ENCODE peak calls at places on chromosome 9, in nine cellular contexts. X is hepatocyte; O is CD8-positive, alpha-beta memory T cell; V is tibial artery; Y is GM23248; H is HCT116; N is HepG2; Q is pancreas; A is PC-3. S is an unnamed sample. For H3K9me3 and H3K27me3, the result is how much of the 10 kb centered on the place peaks cover.

GRCh38 chr9:129352157-129352870 is 174.3 kb upstream of the IER5L start:
- DNase-seq in Q (peak), N (no peak), A (no peak), O (no peak), V (no peak), Y (no peak), X (no peak), H (no peak), S (peak)

GRCh38 chr9:89319015-89319905 is 960 bp downstream of the SECISBP2 start:
- DNase-seq in X (no peak), Q (no peak), V (no peak), N (no peak), A (no peak), H (no peak), O (no peak), Y (peak), S (no peak)

GRCh38 chr9:87494970-87495471 is 2.6 kb upstream of the DAPK1 start:
- DNase-seq in Q (no peak), O (no peak), X (no peak), Y (no peak), V (no peak), H (no peak), A (no peak), N (no peak), S (no peak)

GRCh38 chr9:32956606-32957005 is 44.8 kb downstream of the APTX start:
- DNase-seq in A (no peak), Y (no peak), X (no peak), N (no peak), O (no peak), Q (no peak), V (no peak), H (no peak), S (no peak)

GRCh38 chr9:13529321-13530104 is 250.0 kb upstream of the MPDZ start:
- DNase-seq in Q (peak), H (no peak), O (no peak), N (no peak), Y (no peak), V (no peak), X (peak), A (no peak), S (peak)

GRCh38 chr9:101536938-101537337 is 3.3 kb downstream of the RNF20 start:
- DNase-seq in O (no peak), X (peak), Y (peak), V (no peak), N (peak), H (no peak), A (peak), Q (no peak), S (peak)

GRCh38 chr9:99319048-99319447 is 97.0 kb downstream of the SEC61B start:
- DNase-seq in Q (no peak), A (no peak), Y (no peak), X (no peak), N (no peak), H (no peak), O (no peak), V (no peak), S (no peak)

GRCh38 chr9:94081435-94081834 is 2.8 kb upstream of the PTPDC1 start:
- DNase-seq in H (no peak), Q (no peak), A (no peak), N (no peak), X (no peak), O (no peak), Y (no peak), V (no peak), S (no peak)

GRCh38 chr9:131709741-131710499 is 30.0 kb downstream of the RAPGEF1 start:
- DNase-seq in N (no peak), Y (peak), H (no peak), V (no peak), O (peak), A (no peak), X (no peak), Q (no peak), S (no peak)

GRCh38 chr9:34332370-34332964 is 3.1 kb downstream of the NUDT2 start:
- DNase-seq in A (peak), N (peak), Y (peak), Q (no peak), H (peak), X (peak), O (no peak), V (no peak), S (peak)

GRCh38 chr9:93133641-93134017 is 422 bp downstream of the NINJ1 start:
- DNase-seq in V (peak), H (no peak), Q (peak), X (peak), Y (peak), N (peak), A (peak), O (peak), S (peak)

GRCh38 chr9:120098584-120098983 is 481.4 kb downstream of the CDK5RAP2 start:
- DNase-seq in H (no peak), N (no peak), V (no peak), A (no peak), X (no peak), Y (no peak), O (no peak), Q (no peak), S (no peak)

GRCh38 chr9:13915591-13916301 is 398.2 kb downstream of the NFIB start:
- DNase-seq in N (no peak), V (no peak), X (peak), Q (no peak), Y (peak), O (no peak), A (peak), H (no peak), S (no peak)

GRCh38 chr9:81517954-81518353 is 171.4 kb downstream of the TLE1 start:
- DNase-seq in A (no peak), V (no peak), Q (no peak), X (no peak), N (no peak), Y (no peak), O (no peak), H (no peak), S (no peak)

GRCh38 chr9:105150991-105151685 is 93.3 kb upstream of the SLC44A1 start:
- DNase-seq in A (peak), H (no peak), N (no peak), Q (no peak), X (no peak), V (no peak), Y (peak), O (no peak), S (no peak)

GRCh38 chr9:37555786-37556185 is 20.4 kb downstream of the FBXO10 start:
- DNase-seq in A (no peak), O (no peak), Q (no peak), V (no peak), H (no peak), X (no peak), Y (peak), N (no peak), S (no peak)

GRCh38 chr9:123081824-123082223 is 48.4 kb downstream of the GPR21 start:
- DNase-seq in Y (peak), V (no peak), N (peak), Q (no peak), O (no peak), H (peak), A (peak), X (no peak), S (peak)

GRCh38 chr9:79129865-79130480 is 441.8 kb upstream of the TLE4 start:
- DNase-seq in H (peak), A (peak), X (peak), O (no peak), V (no peak), N (peak), Y (peak), Q (peak), S (peak)

GRCh38 chr9:8622871-8623270 is 823.3 kb upstream of the DMAC1 start:
- DNase-seq in Y (no peak), Q (no peak), X (no peak), V (no peak), H (no peak), N (no peak), A (no peak), O (no peak), S (no peak)

GRCh38 chr9:840343-840742 is 1.2 kb upstream of the DMRT1 start:
- DNase-seq in Y (no peak), N (no peak), X (no peak), V (no peak), A (no peak), Q (no peak), O (no peak), H (no peak), S (no peak)

GRCh38 chr9:13841801-13842462 is 472.0 kb downstream of the NFIB start:
- DNase-seq in Y (no peak), V (no peak), O (no peak), X (peak), A (peak), Q (no peak), N (no peak), H (no peak), S (no peak)

GRCh38 chr9:20394928-20395327 is 227.4 kb downstream of the MLLT3 start:
- DNase-seq in H (no peak), V (no peak), N (no peak), Y (no peak), A (no peak), O (no peak), X (no peak), Q (no peak), S (no peak)

GRCh38 chr9:38343037-38343436 is 49.5 kb upstream of the ALDH1B1 start:
- DNase-seq in Q (no peak), X (no peak), N (no peak), Y (no peak), A (no peak), H (no peak), O (no peak), V (no peak), S (no peak)

GRCh38 chr9:30982301-30982700 is 1402.1 kb upstream of the ACO1 start:
- DNase-seq in Y (no peak), H (no peak), A (no peak), Q (no peak), N (no peak), O (no peak), V (no peak), X (no peak), S (no peak)

GRCh38 chr9:122256206-122256605 is 8.4 kb downstream of the RBM18 start:
- DNase-seq in V (no peak), Q (no peak), A (no peak), O (no peak), H (no peak), Y (no peak), N (no peak), X (no peak), S (peak)

GRCh38 chr9:124894741-124895170 is 32.8 kb downstream of the ARPC5L start:
- DNase-seq in A (peak), O (peak), H (peak), V (no peak), Q (no peak), Y (peak), X (peak), N (peak), S (no peak)

GRCh38 chr9:99030082-99030481 is 74.8 kb upstream of the TGFBR1 start:
- DNase-seq in Q (no peak), H (no peak), V (no peak), N (no peak), A (no peak), O (no peak), Y (peak), X (peak), S (no peak)

GRCh38 chr9:109304350-109304749 is 16.5 kb downstream of the EPB41L4B start:
- DNase-seq in O (no peak), Y (no peak), Q (no peak), H (no peak), N (peak), A (no peak), V (no peak), X (no peak), S (no peak)

GRCh38 chr9:72812622-72813111 is 140.2 kb downstream of the ALDH1A1 start:
- DNase-seq in X (no peak), N (no peak), O (no peak), A (no peak), Q (no peak), H (no peak), V (no peak), Y (no peak), S (no peak)

DNA sequence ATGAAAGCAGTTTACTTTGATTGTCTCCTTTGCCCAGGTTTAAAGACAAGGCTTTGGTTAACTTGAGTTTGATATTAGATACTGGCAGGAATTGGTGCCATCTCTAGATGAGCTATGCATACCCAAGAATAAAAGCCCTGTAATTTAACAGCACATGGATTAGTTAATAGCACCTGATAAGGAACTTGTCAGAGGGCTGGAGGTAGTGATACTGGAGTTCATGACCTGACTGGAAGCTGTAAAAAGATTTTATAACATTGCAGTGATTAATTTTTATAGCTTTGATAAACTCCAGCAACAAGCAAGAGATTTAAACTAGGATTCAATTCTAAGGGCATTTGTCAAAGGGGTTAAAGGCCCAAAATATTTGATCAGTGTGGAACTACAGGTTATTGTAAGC is 34.9 kb upstream of the SYK start:
- DNase-seq in Y (no peak), X (no peak), H (no peak), N (no peak), Q (no peak), O (no peak), V (no peak), A (no peak), S (no peak)
- H3K9me3 ChIP-seq in Y (under half), X (under half), H (under half), N (under half), Q (under half), O (under half), V (under half), A (under half), S (under half)

GRCh38 chr9:137276757-137277328 is 683 bp upstream of the TOR4A start:
- DNase-seq in N (peak), Y (peak), H (no peak), O (no peak), A (peak), Q (peak), X (peak), V (peak), S (peak)
- H3K4me3 ChIP-seq in N (peak), Y (peak), H (peak), O (no peak), A (peak), Q (peak), X (no peak), V (peak), S (no peak)

DNA sequence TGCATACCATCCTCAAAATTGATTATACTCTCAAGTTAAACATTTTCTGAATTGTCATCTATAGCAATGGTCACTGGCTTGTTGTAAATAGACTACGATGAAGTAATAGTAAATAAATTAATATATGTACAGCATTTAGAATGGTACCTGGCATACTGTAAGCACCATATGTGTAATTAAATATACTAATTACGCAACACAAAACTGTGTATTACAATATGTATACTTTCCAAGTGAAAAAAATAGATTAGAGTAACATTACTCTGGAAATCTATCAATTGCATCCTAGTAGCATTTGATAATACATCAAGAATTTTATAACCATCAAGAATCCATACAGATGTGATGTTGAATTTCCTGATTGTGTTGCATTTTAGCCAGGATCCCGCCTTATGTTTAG is 17.2 kb upstream of the ROR2 start:
- DNase-seq in A (no peak), N (no peak), O (no peak), H (no peak), V (no peak), Y (no peak), Q (no peak), X (no peak), S (no peak)
- H3K27me3 ChIP-seq in A (half or more), N (under half), O (under half), H (under half), V (under half), Y (under half), Q (under half), X (under half), S (under half)

GRCh38 chr9:61668846-61669245 is 479.0 kb downstream of the SPATA31A7 start:
- DNase-seq in H (no peak), O (no peak), N (no peak), X (no peak), V (no peak), Q (peak), A (no peak), Y (no peak), S (no peak)

GRCh38 chr9:61666310-61666709 is 476.5 kb downstream of the SPATA31A7 start:
- DNase-seq in N (no peak), A (no peak), H (no peak), X (no peak), Y (no peak), Q (no peak), O (no peak), V (no peak), S (no peak)

GRCh38 chr9:61669352-61669751 is 479.5 kb downstream of the SPATA31A7 start:
- DNase-seq in Y (no peak), Q (peak), V (no peak), A (no peak), X (no peak), H (no peak), O (no peak), N (no peak), S (no peak)

GRCh38 chr9:61666849-61667371 is 477.1 kb downstream of the SPATA31A7 start:
- DNase-seq in Y (no peak), H (no peak), O (no peak), A (no peak), Q (no peak), N (no peak), V (no peak), X (no peak), S (no peak)

GRCh38 chr9:61667559-61668121 is 477.8 kb downstream of the SPATA31A7 start:
- DNase-seq in O (no peak), H (no peak), X (no peak), Q (no peak), A (no peak), N (no peak), V (no peak), Y (no peak), S (no peak)
- H3K9me3 ChIP-seq in O (under half), H (under half), X (under half), Q (under half), A (under half), N (under half), V (under half), Y (under half), S (under half)

GRCh38 chr9:126988857-126989256 is 74.3 kb downstream of the RALGPS1 start:
- DNase-seq in Y (no peak), O (no peak), X (no peak), Q (no peak), N (no peak), H (no peak), A (no peak), V (no peak), S (no peak)

GRCh38 chr9:126986506-126986951 is 71.9 kb downstream of the RALGPS1 start:
- DNase-seq in N (peak), A (peak), Q (no peak), X (peak), O (peak), Y (peak), H (peak), V (no peak), S (no peak)

GRCh38 chr9:126989847-126990821 is 75.6 kb downstream of the RALGPS1 start:
- DNase-seq in H (no peak), X (no peak), A (no peak), Y (no peak), O (no peak), V (peak), N (no peak), Q (no peak), S (no peak)

GRCh38 chr9:126992427-126992826 is 77.8 kb downstream of the RALGPS1 start:
- DNase-seq in Q (no peak), X (no peak), N (no peak), O (no peak), Y (no peak), H (no peak), A (no peak), V (no peak), S (no peak)

DNA sequence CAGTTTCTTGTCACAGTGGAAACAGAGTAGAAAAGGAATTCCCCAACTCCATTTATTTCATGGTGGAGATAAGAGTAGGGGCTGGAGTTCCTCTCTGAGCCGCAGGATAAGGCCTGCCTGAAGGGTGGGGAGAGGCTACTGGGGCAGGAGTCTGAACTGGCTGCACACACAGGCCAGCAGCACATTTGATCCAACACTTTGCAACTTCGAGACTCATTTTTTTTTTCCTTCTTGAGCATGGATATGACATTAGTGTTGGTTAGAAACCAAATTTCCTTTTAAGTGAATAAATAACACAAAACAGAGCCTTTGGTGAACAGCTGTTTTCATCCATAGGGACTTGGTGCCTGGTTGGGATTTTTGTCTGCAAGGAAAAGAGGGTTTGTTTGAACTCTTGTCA is 76.6 kb downstream of the RALGPS1 start:
- DNase-seq in A (no peak), H (no peak), O (no peak), V (no peak), Y (no peak), N (no peak), Q (no peak), X (no peak), S (no peak)
- H3K4me3 ChIP-seq in A (no peak), H (no peak), O (no peak), V (no peak), Y (no peak), N (no peak), Q (no peak), X (no peak), S (no peak)

GRCh38 chr9:68794898-68795297 is 89.9 kb downstream of the PIP5K1B start:
- DNase-seq in X (peak), N (no peak), Q (no peak), H (no peak), V (no peak), O (no peak), A (no peak), Y (no peak), S (no peak)

GRCh38 chr9:68797116-68797515 is 92.1 kb downstream of the PIP5K1B start:
- DNase-seq in Q (no peak), O (no peak), Y (no peak), X (no peak), N (no peak), A (no peak), H (no peak), V (no peak), S (no peak)

GRCh38 chr9:68798408-68798807 is 93.4 kb downstream of the PIP5K1B start:
- DNase-seq in X (no peak), V (no peak), A (no peak), O (no peak), H (no peak), Q (no peak), Y (no peak), N (no peak), S (no peak)

GRCh38 chr9:68793605-68794343 is 88.7 kb downstream of the PIP5K1B start:
- DNase-seq in X (no peak), Q (no peak), N (no peak), Y (no peak), H (no peak), O (no peak), A (peak), V (no peak), S (no peak)

DNA sequence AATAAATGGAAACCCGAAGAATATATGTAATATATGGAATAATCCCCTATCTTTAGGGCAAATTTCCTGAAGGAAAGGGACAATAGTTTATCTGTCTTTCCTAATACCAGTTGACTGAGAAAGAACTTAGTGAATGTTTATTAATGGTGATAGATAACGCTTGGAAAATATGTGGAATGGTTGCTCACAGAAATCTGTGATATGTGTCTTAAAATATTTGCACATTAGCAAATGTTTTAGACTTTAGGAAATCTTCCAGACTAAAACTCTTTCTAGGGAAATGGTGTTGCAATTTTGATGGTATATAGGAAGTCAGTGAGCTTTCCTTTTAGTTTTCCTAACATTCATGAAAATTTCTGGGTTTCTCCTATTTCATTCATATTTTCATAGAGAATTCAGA is 90.4 kb downstream of the PIP5K1B start:
- DNase-seq in V (no peak), Q (no peak), X (no peak), N (no peak), H (no peak), Y (no peak), A (no peak), O (no peak), S (no peak)
- H3K27me3 ChIP-seq in V (under half), Q (under half), X (under half), N (under half), H (under half), Y (under half), A (under half), O (under half), S (half or more)

S was measured in HAP-1.